ENCODE peak calls at places on chromosomes 2 and 18, in ten cellular contexts. O, T, N, I, D, B, Z, Q, W and M are unnamed samples.

GRCh38 chr2:61471905-61472805 is 1.3 kb upstream of the USP34 start:
- DNase-seq in O (no peak), T (peak), N (no peak), I (peak), D (no peak), B (peak), Z (peak), Q (no peak), W (no peak), M (peak)

GRCh38 chr2:7094113-7094760 is 177.0 kb downstream of the RNF144A start:
- DNase-seq in O (no peak), T (no peak), N (no peak), I (no peak), D (peak), B (no peak), Z (no peak), Q (no peak), W (no peak), M (no peak)

GRCh38 chr2:219551412-219551811 is 7.6 kb downstream of the TMEM198 start:
- DNase-seq in O (no peak), T (no peak), N (no peak), I (no peak), D (no peak), B (no peak), Z (peak), Q (no peak), W (no peak), M (peak)

GRCh38 chr2:61557386-61557785 is 19.2 kb upstream of the XPO1 start:
- DNase-seq in O (no peak), T (no peak), N (no peak), I (no peak), D (no peak), B (no peak), Z (no peak), Q (no peak), W (no peak), M (no peak)

GRCh38 chr2:241925821-241926441 is 56.4 kb downstream of the RTP5 start:
- DNase-seq in O (no peak), T (no peak), N (no peak), I (no peak), D (no peak), B (no peak), Z (no peak), Q (no peak), W (no peak), M (no peak)

GRCh38 chr2:241137276-241138190 is 11.7 kb downstream of the PASK start:
- DNase-seq in O (no peak), T (no peak), N (no peak), I (no peak), D (no peak), B (no peak), Z (no peak), Q (no peak), W (no peak), M (no peak)

GRCh38 chr18:46408334-46408987 is 248.6 kb downstream of the LOXHD1 start:
- DNase-seq in O (no peak), T (no peak), N (peak), I (no peak), D (no peak), B (no peak), Z (peak), Q (no peak), W (no peak), M (peak)

GRCh38 chr2:201882353-201883095 is 76.2 kb downstream of the CDK15 start:
- DNase-seq in O (no peak), T (no peak), N (peak), I (no peak), D (no peak), B (no peak), Z (no peak), Q (no peak), W (no peak), M (no peak)

GRCh38 chr18:13680612-13681011 is 45.7 kb downstream of the FAM210A start:
- DNase-seq in O (peak), T (peak), N (peak), I (no peak), D (no peak), B (no peak), Z (peak), Q (no peak), W (no peak), M (peak)

GRCh38 chr18:68083776-68084175 is 567.3 kb upstream of the DSEL start:
- DNase-seq in O (no peak), T (no peak), N (no peak), I (no peak), D (no peak), B (no peak), Z (no peak), Q (no peak), W (no peak), M (no peak)

GRCh38 chr2:133936601-133937000 is 317.3 kb upstream of the MGAT5 start:
- DNase-seq in O (no peak), T (no peak), N (no peak), I (no peak), D (no peak), B (no peak), Z (no peak), Q (no peak), W (no peak), M (no peak)

GRCh38 chr2:228224410-228224809 is 42.9 kb upstream of the SPHKAP start:
- DNase-seq in O (no peak), T (no peak), N (no peak), I (no peak), D (no peak), B (no peak), Z (peak), Q (no peak), W (no peak), M (no peak)

GRCh38 chr2:40558772-40559171 is 106.9 kb upstream of the SLC8A1 start:
- DNase-seq in O (no peak), T (no peak), N (no peak), I (no peak), D (no peak), B (no peak), Z (no peak), Q (no peak), W (no peak), M (no peak)